ENCODE peak calls at places on chromosomes 16 and 17, in four cellular contexts. One of them, this sample, is unnamed.

GRCh38 chr17:72640415-72641165 is 451.9 kb downstream of the SLC39A11 start:
- DNase-seq in tibial nerve: no peak
- DNase-seq in Peyer's patch: no peak
- DNase-seq in mucosa of descending colon: peak; percentile 92
- DNase-seq in this sample: no peak

GRCh38 chr16:52586159-52586558 is 39.2 kb upstream of the TOX3 start:
- DNase-seq in Peyer's patch: no peak
- DNase-seq in tibial nerve: no peak
- DNase-seq in mucosa of descending colon: no peak
- DNase-seq in this sample: no peak

GRCh38 chr17:43456661-43457361 is 27.0 kb upstream of the DHX8 start:
- DNase-seq in tibial nerve: peak; percentile 23
- DNase-seq in mucosa of descending colon: no peak
- DNase-seq in Peyer's patch: no peak
- DNase-seq in this sample: no peak

GRCh38 chr16:78485188-78485898 is 385.9 kb downstream of the WWOX start:
- DNase-seq in mucosa of descending colon: no peak
- DNase-seq in tibial nerve: no peak
- DNase-seq in Peyer's patch: no peak
- DNase-seq in this sample: no peak

GRCh38 chr17:45313419-45313771 is 3.4 kb downstream of the MAP3K14 start:
- DNase-seq in tibial nerve: no peak
- DNase-seq in Peyer's patch: peak; percentile 60
- DNase-seq in mucosa of descending colon: no peak
- DNase-seq in this sample: no peak

GRCh38 chr17:56317351-56318208 is 164.3 kb downstream of the ANKFN1 start:
- DNase-seq in tibial nerve: no peak
- DNase-seq in mucosa of descending colon: no peak
- DNase-seq in Peyer's patch: no peak
- DNase-seq in this sample: no peak

GRCh38 chr17:19306160-19307111 is 56.1 kb downstream of the B9D1 start:
- DNase-seq in mucosa of descending colon: peak; percentile 24
- DNase-seq in Peyer's patch: peak; percentile 53
- DNase-seq in tibial nerve: no peak
- DNase-seq in this sample: peak; percentile 15

GRCh38 chr17:44203731-44204452 is 4.2 kb upstream of the ATXN7L3 start:
- DNase-seq in mucosa of descending colon: no peak
- DNase-seq in Peyer's patch: peak; percentile 50
- DNase-seq in tibial nerve: no peak
- DNase-seq in this sample: no peak

GRCh38 chr17:74923538-74924249 is 379 bp upstream of the OTOP2 start:
- DNase-seq in Peyer's patch: peak; percentile 55
- DNase-seq in mucosa of descending colon: peak; percentile 84
- DNase-seq in tibial nerve: no peak
- DNase-seq in this sample: peak; percentile 52

GRCh38 chr16:2071454-2072263 is 23.9 kb downstream of the TSC2 start:
- DNase-seq in tibial nerve: no peak
- DNase-seq in mucosa of descending colon: no peak
- DNase-seq in Peyer's patch: no peak
- DNase-seq in this sample: no peak

GRCh38 chr17:61464121-61464905 is 12.1 kb downstream of the TBX4 start:
- DNase-seq in Peyer's patch: no peak
- DNase-seq in tibial nerve: no peak
- DNase-seq in mucosa of descending colon: no peak
- DNase-seq in this sample: no peak

GRCh38 chr17:17063546-17064122 is 21.4 kb downstream of the MPRIP start:
- DNase-seq in Peyer's patch: no peak
- DNase-seq in mucosa of descending colon: peak; percentile 47
- DNase-seq in tibial nerve: peak; percentile 64
- DNase-seq in this sample: no peak

GRCh38 chr17:41494524-41494923 is 4.8 kb upstream of the KRT36 start:
- DNase-seq in mucosa of descending colon: no peak
- DNase-seq in tibial nerve: no peak
- DNase-seq in Peyer's patch: no peak
- DNase-seq in this sample: no peak
- H3K9me3 ChIP-seq in mucosa of descending colon: no peaks in the 10 kb centered on the region
- H3K9me3 ChIP-seq in tibial nerve: no peaks in the 10 kb centered on the region
- H3K9me3 ChIP-seq in Peyer's patch: no peaks in the 10 kb centered on the region
- H3K9me3 ChIP-seq in this sample: no peaks in the 10 kb centered on the region

GRCh38 chr17:29800457-29800856 is 129.6 kb downstream of the SSH2 start:
- DNase-seq in mucosa of descending colon: no peak
- DNase-seq in Peyer's patch: no peak
- DNase-seq in tibial nerve: no peak
- DNase-seq in this sample: no peak
- H3K9me3 ChIP-seq in mucosa of descending colon: no peaks in the 10 kb centered on the region
- H3K9me3 ChIP-seq in Peyer's patch: no peaks in the 10 kb centered on the region
- H3K9me3 ChIP-seq in tibial nerve: no peaks in the 10 kb centered on the region
- H3K9me3 ChIP-seq in this sample: no peaks in the 10 kb centered on the region

GRCh38 chr16:71448274-71448866 is 6.5 kb upstream of the TLE7 start:
- DNase-seq in Peyer's patch: no peak
- DNase-seq in mucosa of descending colon: no peak
- DNase-seq in tibial nerve: no peak
- DNase-seq in this sample: no peak
- H3K9me3 ChIP-seq in Peyer's patch: peaks cover 42% of the 10 kb centered on the region
- H3K9me3 ChIP-seq in mucosa of descending colon: peaks cover 96% of the 10 kb centered on the region
- H3K9me3 ChIP-seq in tibial nerve: peaks cover 34% of the 10 kb centered on the region
- H3K9me3 ChIP-seq in this sample: peaks cover 26% of the 10 kb centered on the region

GRCh38 chr16:34050787-34051320 is 591.4 kb downstream of the TP53TG3F start:
- DNase-seq in mucosa of descending colon: no peak
- DNase-seq in tibial nerve: no peak
- DNase-seq in Peyer's patch: no peak
- DNase-seq in this sample: no peak

GRCh38 chr16:34054137-34054536 is 594.7 kb downstream of the TP53TG3F start:
- DNase-seq in Peyer's patch: no peak
- DNase-seq in mucosa of descending colon: no peak
- DNase-seq in tibial nerve: no peak
- DNase-seq in this sample: no peak

DNA sequence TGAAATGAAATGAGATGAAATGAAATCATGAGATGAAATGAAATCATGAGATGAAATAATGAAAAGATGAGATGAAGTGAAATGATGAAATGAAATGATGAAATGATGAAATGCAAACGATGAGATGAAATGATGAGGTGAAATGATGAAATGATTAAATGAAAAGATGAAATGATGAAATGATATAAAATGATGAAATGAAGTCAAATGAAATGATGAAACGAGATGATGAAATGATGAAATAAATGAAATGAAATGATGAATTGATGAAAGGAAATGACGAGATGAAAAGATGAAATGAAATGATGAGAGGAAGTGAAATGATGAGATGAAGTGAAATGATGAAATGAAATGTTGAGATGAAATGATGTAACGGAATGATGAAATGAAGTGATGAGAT is 595.6 kb downstream of the TP53TG3F start:
- DNase-seq in Peyer's patch: no peak
- DNase-seq in mucosa of descending colon: no peak
- DNase-seq in tibial nerve: no peak
- DNase-seq in this sample: no peak
- H3K9me3 ChIP-seq in Peyer's patch: peaks cover 12% of the 10 kb centered on the region
- H3K9me3 ChIP-seq in mucosa of descending colon: peaks cover 55% of the 10 kb centered on the region
- H3K9me3 ChIP-seq in tibial nerve: no peaks in the 10 kb centered on the region
- H3K9me3 ChIP-seq in this sample: no peaks in the 10 kb centered on the region

DNA sequence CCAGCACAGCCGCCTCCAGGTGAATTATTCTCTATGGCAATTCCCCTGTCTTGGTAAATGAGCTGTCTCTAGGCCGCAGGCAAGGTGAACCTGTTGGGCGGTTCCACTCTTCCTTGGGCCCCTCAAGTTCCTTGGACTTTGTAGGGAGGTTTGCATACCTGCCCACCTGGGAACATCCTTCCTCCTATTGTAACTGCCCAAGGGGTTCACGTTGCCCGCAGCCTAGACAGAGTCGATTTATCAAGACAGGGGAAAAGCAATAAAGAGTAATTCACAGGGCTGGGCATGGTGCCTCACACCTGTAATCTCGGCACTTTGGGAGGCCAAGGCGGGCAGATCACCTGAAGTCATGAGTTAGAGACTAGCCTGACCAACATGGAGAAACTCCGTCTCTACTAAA is 122.5 kb downstream of the KCNJ18 start:
- DNase-seq in tibial nerve: no peak
- DNase-seq in Peyer's patch: peak; percentile 15
- DNase-seq in mucosa of descending colon: peak; percentile 14
- DNase-seq in this sample: no peak
- H3K9me3 ChIP-seq in tibial nerve: no peaks in the 10 kb centered on the region
- H3K9me3 ChIP-seq in Peyer's patch: no peaks in the 10 kb centered on the region
- H3K9me3 ChIP-seq in mucosa of descending colon: no peaks in the 10 kb centered on the region
- H3K9me3 ChIP-seq in this sample: peaks cover 4% of the 10 kb centered on the region

DNA sequence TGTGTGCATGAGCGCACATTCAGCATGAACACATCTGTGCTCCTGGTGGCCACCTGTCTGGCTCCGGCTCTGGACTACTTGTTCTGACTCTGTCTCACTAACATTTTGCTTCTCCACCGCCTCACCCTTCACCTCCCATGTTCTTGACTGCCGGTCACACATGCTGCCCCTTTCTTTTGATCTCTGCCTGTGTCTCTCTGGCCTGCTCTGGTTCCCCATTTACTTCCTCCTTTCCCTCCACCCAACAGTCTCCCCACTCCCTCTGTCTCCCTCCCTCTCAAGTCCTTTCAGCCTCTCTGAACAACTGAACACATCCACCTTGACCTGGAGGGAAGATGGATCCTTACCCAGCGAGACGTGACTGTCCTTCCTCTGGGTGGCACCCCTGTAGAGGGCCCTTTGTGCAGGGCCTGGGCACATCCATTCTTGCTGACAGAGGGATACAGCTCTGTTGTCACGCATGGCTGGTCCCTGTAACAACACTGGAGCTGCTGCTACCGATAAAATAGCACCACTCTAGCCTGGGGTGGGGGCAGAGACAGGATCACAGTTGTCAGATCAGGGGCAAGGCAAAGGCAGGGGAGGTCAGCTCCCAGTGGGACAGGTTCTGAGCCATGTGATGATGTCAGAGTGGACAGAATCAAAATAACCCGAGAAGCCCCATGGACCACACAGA is 11.0 kb downstream of the ZSCAN32 start:
- DNase-seq in tibial nerve: no peak
- DNase-seq in Peyer's patch: no peak
- DNase-seq in mucosa of descending colon: no peak
- DNase-seq in this sample: no peak
- H3K9me3 ChIP-seq in tibial nerve: peaks cover 19% of the 10 kb centered on the region
- H3K9me3 ChIP-seq in Peyer's patch: peaks cover 13% of the 10 kb centered on the region
- H3K9me3 ChIP-seq in mucosa of descending colon: peaks cover 78% of the 10 kb centered on the region
- H3K9me3 ChIP-seq in this sample: peaks cover 36% of the 10 kb centered on the region

GRCh38 chr16:89232107-89232506 is 14.6 kb downstream of the ZNF778 start:
- DNase-seq in Peyer's patch: no peak
- DNase-seq in tibial nerve: no peak
- DNase-seq in mucosa of descending colon: no peak
- DNase-seq in this sample: no peak

GRCh38 chr16:89233678-89234490 is 16.4 kb downstream of the ZNF778 start:
- DNase-seq in tibial nerve: no peak
- DNase-seq in mucosa of descending colon: no peak
- DNase-seq in Peyer's patch: no peak
- DNase-seq in this sample: no peak

GRCh38 chr16:89224665-89225064 is 7.2 kb downstream of the ZNF778 start:
- DNase-seq in mucosa of descending colon: no peak
- DNase-seq in tibial nerve: no peak
- DNase-seq in Peyer's patch: no peak
- DNase-seq in this sample: no peak

GRCh38 chr16:89230210-89230609 is 12.7 kb downstream of the ZNF778 start:
- DNase-seq in Peyer's patch: no peak
- DNase-seq in tibial nerve: no peak
- DNase-seq in mucosa of descending colon: no peak
- DNase-seq in this sample: no peak
- H3K9me3 ChIP-seq in Peyer's patch: no peaks in the 10 kb centered on the region
- H3K9me3 ChIP-seq in tibial nerve: no peaks in the 10 kb centered on the region
- H3K9me3 ChIP-seq in mucosa of descending colon: peaks cover 21% of the 10 kb centered on the region
- H3K9me3 ChIP-seq in this sample: peaks cover 7% of the 10 kb centered on the region

DNA sequence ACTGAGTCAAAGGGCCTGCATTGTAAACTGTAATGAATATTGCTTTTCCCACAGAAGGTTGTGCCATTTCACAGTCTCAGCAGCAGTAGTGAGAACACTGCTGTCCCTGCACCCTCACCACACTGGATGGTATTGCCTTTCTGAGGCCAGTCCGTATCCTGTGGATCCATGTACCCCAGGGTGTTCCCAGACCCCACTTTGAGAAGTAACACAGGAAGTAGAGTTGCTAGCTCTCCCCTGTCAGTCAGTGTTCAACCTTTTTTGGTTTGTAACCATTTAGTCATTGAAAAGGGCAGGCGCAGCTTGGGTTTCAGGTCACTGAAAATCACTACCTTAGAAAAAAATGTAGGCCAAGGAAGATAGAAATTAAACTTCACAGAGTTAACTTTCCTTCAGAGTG is 37.9 kb downstream of the SLFN12L start:
- DNase-seq in mucosa of descending colon: no peak
- DNase-seq in Peyer's patch: no peak
- DNase-seq in tibial nerve: no peak
- DNase-seq in this sample: no peak
- H3K9me3 ChIP-seq in mucosa of descending colon: no peaks in the 10 kb centered on the region
- H3K9me3 ChIP-seq in Peyer's patch: no peaks in the 10 kb centered on the region
- H3K9me3 ChIP-seq in tibial nerve: no peaks in the 10 kb centered on the region
- H3K9me3 ChIP-seq in this sample: no peaks in the 10 kb centered on the region

GRCh38 chr17:76008208-76008607 is 7.6 kb downstream of the CDK3 start:
- DNase-seq in Peyer's patch: no peak
- DNase-seq in tibial nerve: no peak
- DNase-seq in mucosa of descending colon: no peak
- DNase-seq in this sample: no peak
- H3K9me3 ChIP-seq in Peyer's patch: no peaks in the 10 kb centered on the region
- H3K9me3 ChIP-seq in tibial nerve: no peaks in the 10 kb centered on the region
- H3K9me3 ChIP-seq in mucosa of descending colon: no peaks in the 10 kb centered on the region
- H3K9me3 ChIP-seq in this sample: no peaks in the 10 kb centered on the region